ENCODE peak calls at places on chromosomes 5 and 9, in ten cellular contexts. D, U, K, F, V, B, J, Z, Q and R are unnamed samples.

GRCh38 chr5:55231476-55232193 is 1.8 kb downstream of the CCNO start:
- DNase-seq in J (no peak), Z (no peak), Q (no peak), K (no peak), B (no peak), U (peak; percentile 55), F (peak; percentile 35), D (no peak), V (peak; percentile 30), R (no peak)

GRCh38 chr9:6055213-6055612 is 39.8 kb upstream of the RANBP6 start:
- DNase-seq in F (no peak), Z (no peak), V (peak; percentile 83), K (peak; percentile 90), U (peak; percentile 57), Q (peak; percentile 91), J (no peak), D (peak; percentile 71), B (peak; percentile 32), R (peak; percentile 93)

GRCh38 chr5:86199287-86199686 is 418.5 kb upstream of the COX7C start:
- DNase-seq in U (no peak), D (no peak), F (no peak), B (no peak), V (no peak), Q (no peak), Z (no peak), K (peak; percentile 26), J (no peak), R (no peak)

GRCh38 chr5:129807162-129807814 is 59.4 kb downstream of the MINAR2 start:
- DNase-seq in J (no peak), U (no peak), F (no peak), K (no peak), Q (no peak), D (no peak), Z (no peak), V (no peak), B (no peak), R (no peak)

GRCh38 chr9:76136986-76137385 is 246.5 kb downstream of the PCSK5 start:
- DNase-seq in B (no peak), F (no peak), V (no peak), U (no peak), Z (no peak), K (no peak), D (no peak), J (no peak), Q (peak; percentile 81), R (peak; percentile 11)

GRCh38 chr5:135027699-135028615 is 6.1 kb downstream of the PITX1 start:
- DNase-seq in K (no peak), V (no peak), U (no peak), Q (no peak), J (no peak), F (no peak), D (no peak), B (no peak), Z (no peak), R (no peak)

GRCh38 chr9:79940919-79941318 is 369.2 kb downstream of the TLE4 start:
- DNase-seq in Z (no peak), D (no peak), V (no peak), U (no peak), Q (no peak), J (no peak), K (no peak), B (peak; percentile 8), F (no peak), R (no peak)

GRCh38 chr9:128636024-128636390 is 20.6 kb downstream of the DYNC2I2 start:
- DNase-seq in J (no peak), D (peak; percentile 90), Q (no peak), V (peak; percentile 80), F (no peak), Z (no peak), K (peak; percentile 74), U (peak; percentile 92), B (peak; percentile 70), R (no peak)

GRCh38 chr5:109866051-109866450 is 176.3 kb downstream of the MAN2A1 start:
- DNase-seq in Q (peak; percentile 79), D (no peak), U (no peak), B (no peak), V (no peak), K (peak; percentile 94), J (no peak), F (no peak), Z (no peak), R (no peak)

GRCh38 chr9:16257604-16258003 is 612.9 kb downstream of the BNC2 start:
- DNase-seq in U (no peak), J (no peak), Z (no peak), Q (no peak), F (no peak), D (no peak), K (peak; percentile 20), B (no peak), V (no peak), R (no peak)

GRCh38 chr5:33588654-33589372 is 148.0 kb downstream of the TARS1 start:
- DNase-seq in Q (no peak), U (peak; percentile 39), F (no peak), K (peak; percentile 24), D (no peak), J (no peak), V (peak; percentile 47), Z (no peak), B (no peak), R (peak; percentile 73)

GRCh38 chr9:96399335-96399633 is 15.8 kb upstream of the SLC35D2 start:
- DNase-seq in F (no peak), Z (no peak), J (no peak), U (no peak), D (no peak), Q (no peak), K (no peak), V (no peak), B (no peak), R (no peak)

GRCh38 chr9:96400132-96400910 is 16.8 kb upstream of the SLC35D2 start:
- DNase-seq in V (no peak), Q (no peak), U (no peak), K (no peak), J (no peak), D (no peak), B (no peak), Z (no peak), F (no peak), R (no peak)

GRCh38 chr9:96395964-96396363 is 12.5 kb upstream of the SLC35D2 start:
- DNase-seq in D (no peak), U (no peak), K (no peak), V (no peak), B (no peak), Q (no peak), J (no peak), F (no peak), Z (no peak), R (no peak)

GRCh38 chr9:96394832-96395496 is 11.5 kb upstream of the SLC35D2 start:
- DNase-seq in J (no peak), B (no peak), D (no peak), F (no peak), U (no peak), Z (peak; percentile 50), Q (no peak), K (no peak), V (no peak), R (no peak)

GRCh38 chr9:96398582-96399334 is 15.2 kb upstream of the SLC35D2 start:
- DNase-seq in V (no peak), D (no peak), B (no peak), J (no peak), Q (no peak), U (no peak), F (no peak), Z (no peak), K (no peak), R (peak; percentile 72)
- TF ChIP-seq CTCF in V (no peak), D (no peak), B (no peak), J (no peak), Q (no peak), U (no peak), F (no peak), Z (peak; percentile 34), K (no peak), R (peak; percentile 6)

GRCh38 chr9:96217756-96218693 is 84.0 kb downstream of the HSD17B3 start:
- DNase-seq in K (peak; percentile 67), V (peak; percentile 83), U (peak; percentile 86), Z (peak; percentile 93), B (peak; percentile 59), D (peak; percentile 73), Q (peak; percentile 30), J (peak; percentile 48), F (peak; percentile 60), R (peak; percentile 73)

GRCh38 chr9:96217358-96217755 is 84.6 kb downstream of the HSD17B3 start:
- DNase-seq in Q (no peak), D (no peak), K (no peak), B (no peak), Z (no peak), F (no peak), J (no peak), V (no peak), U (peak; percentile 25), R (no peak)

GRCh38 chr9:96222132-96222531 is 79.8 kb downstream of the HSD17B3 start:
- DNase-seq in F (no peak), J (no peak), V (no peak), Q (no peak), B (no peak), D (no peak), U (no peak), K (peak; percentile 17), Z (no peak), R (no peak)

GRCh38 chr9:96218821-96219614 is 83.0 kb downstream of the HSD17B3 start:
- DNase-seq in V (no peak), J (no peak), F (no peak), D (no peak), Z (no peak), Q (no peak), K (no peak), B (no peak), U (no peak), R (no peak)

GRCh38 chr9:96219615-96220257 is 82.2 kb downstream of the HSD17B3 start:
- DNase-seq in U (peak; percentile 59), Z (no peak), F (peak; percentile 18), K (no peak), B (peak; percentile 31), Q (no peak), D (no peak), V (peak; percentile 28), J (no peak), R (no peak)
- TF ChIP-seq CTCF in U (peak; percentile 55), Z (peak; percentile 66), F (no peak), K (peak; percentile 47), B (peak; percentile 77), Q (peak; percentile 21), D (peak; percentile 29), V (peak; percentile 40), J (peak; percentile 68), R (peak; percentile 54)

GRCh38 chr5:11048760-11049159 is 287.7 kb upstream of the DAP start:
- DNase-seq in F (no peak), D (no peak), K (peak; percentile 64), V (no peak), U (no peak), Z (no peak), Q (no peak), J (no peak), B (no peak), R (peak; percentile 31)
- TF ChIP-seq CTCF in F (no peak), D (no peak), K (peak; percentile 80), V (no peak), U (no peak), Z (no peak), Q (no peak), J (no peak), B (no peak), R (peak; percentile 33)

DNA sequence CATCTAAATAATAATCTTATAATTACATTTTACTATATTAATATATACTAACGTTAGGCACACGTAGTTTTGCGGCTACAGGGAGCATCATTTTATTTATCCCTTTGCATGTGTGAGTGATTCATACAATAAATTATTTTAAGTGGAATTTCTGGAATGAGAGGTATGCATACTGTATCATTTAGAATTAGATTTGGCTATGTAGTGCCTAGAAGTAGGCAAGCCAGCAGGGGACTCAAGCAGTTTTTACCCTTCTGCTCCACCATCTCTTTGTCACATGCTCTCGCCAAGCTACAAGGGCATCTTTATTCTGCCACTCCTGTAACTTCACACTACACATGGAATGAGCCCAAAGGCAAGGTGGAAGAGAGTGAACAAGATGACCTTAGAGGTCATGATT is 60.8 kb downstream of the MEGF10 start:
- DNase-seq in F (no peak), K (no peak), J (no peak), Q (no peak), U (no peak), Z (no peak), B (no peak), V (no peak), D (no peak), R (no peak)
- TF ChIP-seq CTCF in F (no peak), K (no peak), J (no peak), Q (no peak), U (no peak), Z (no peak), B (no peak), V (no peak), D (no peak), R (no peak)